ENCODE peak calls at places on chromosomes 11 and 22, in six cellular contexts. F, I, K, G, P and U are unnamed samples.

GRCh38 chr11:11770921-11771484 is 70.8 kb upstream of the USP47 start:
- DNase-seq in I (no peak), F (no peak), P (no peak), G (no peak), K (no peak), U (no peak)

GRCh38 chr11:123475478-123475877 is 45.4 kb downstream of the GRAMD1B start:
- DNase-seq in G (peak), P (no peak), I (peak), F (peak), K (no peak), U (peak)

GRCh38 chr11:17538731-17539130 is 5.5 kb downstream of the USH1C start:
- DNase-seq in G (no peak), I (no peak), K (no peak), F (no peak), P (no peak), U (no peak)

GRCh38 chr11:35138949-35139881 is at the start of gene CD44:
- DNase-seq in I (peak), G (peak), P (peak), F (peak), K (peak), U (peak)

GRCh38 chr11:130369713-130370112 is 55.0 kb upstream of the ZBTB44 start:
- DNase-seq in P (no peak), K (no peak), I (no peak), F (no peak), G (no peak), U (no peak)

GRCh38 chr22:19098157-19098556 is 24.1 kb downstream of the DGCR2 start:
- DNase-seq in F (no peak), G (no peak), P (no peak), I (peak), K (no peak), U (no peak)

GRCh38 chr11:112555491-112556364 is 295.1 kb upstream of the PLET1 start:
- DNase-seq in G (peak), F (peak), K (peak), P (peak), I (peak), U (peak)

GRCh38 chr11:34788642-34789041 is 127.5 kb downstream of the APIP start:
- DNase-seq in G (no peak), P (no peak), K (no peak), I (no peak), F (no peak), U (no peak)

GRCh38 chr11:64848214-64848778 is 3.8 kb upstream of the CDC42BPG start:
- DNase-seq in I (no peak), G (no peak), P (no peak), K (no peak), F (no peak), U (no peak)

GRCh38 chr11:10304495-10305261 is at the start of gene ADM:
- DNase-seq in F (peak), I (peak), G (peak), K (peak), P (peak), U (peak)

GRCh38 chr11:7977251-7977917 is 9.8 kb upstream of the EIF3F start:
- DNase-seq in G (no peak), I (peak), K (no peak), F (peak), P (no peak), U (peak)

GRCh38 chr11:110908401-110909106 is 196.3 kb upstream of the ARHGAP20 start:
- DNase-seq in P (no peak), I (peak), G (no peak), F (peak), K (no peak), U (peak)

GRCh38 chr11:14380947-14381555 is 22.1 kb upstream of the RRAS2 start:
- DNase-seq in F (peak), P (peak), I (peak), G (peak), K (peak), U (peak)

GRCh38 chr11:71305451-71306125 is 53.2 kb upstream of the SHANK2 start:
- DNase-seq in I (no peak), P (peak), G (no peak), K (peak), F (peak), U (no peak)

GRCh38 chr11:88618716-88619462 is 281.4 kb upstream of the CTSC start:
- DNase-seq in F (no peak), I (no peak), P (no peak), G (no peak), K (no peak), U (no peak)

GRCh38 chr22:19352766-19353165 is 61.2 kb upstream of the CLTCL1 start:
- DNase-seq in G (no peak), K (no peak), F (no peak), I (no peak), P (no peak), U (no peak)

GRCh38 chr11:90135016-90135415 is 553 bp downstream of the NAALAD2 start:
- DNase-seq in G (no peak), I (no peak), K (no peak), F (no peak), P (no peak), U (peak)

GRCh38 chr11:74139151-74139918 is 31.5 kb downstream of the C2CD3 start:
- DNase-seq in P (no peak), K (no peak), F (peak), G (no peak), I (peak), U (peak)

GRCh38 chr11:75244052-75244814 is 3.7 kb downstream of the TPBGL start:
- DNase-seq in I (no peak), K (peak), G (no peak), F (no peak), P (no peak), U (no peak)

GRCh38 chr11:34682822-34683221 is 61.9 kb downstream of the EHF start:
- DNase-seq in K (no peak), P (no peak), F (peak), I (peak), G (no peak), U (peak)

GRCh38 chr11:114258696-114259095 is 37.5 kb upstream of the NNMT start:
- DNase-seq in I (no peak), G (no peak), F (no peak), P (no peak), K (no peak), U (no peak)

GRCh38 chr11:20097319-20098221 is 62.7 kb downstream of the DBX1 start:
- DNase-seq in G (no peak), P (no peak), I (peak), F (peak), K (no peak), U (no peak)

GRCh38 chr22:39482768-39483167 is 19.3 kb upstream of the MIEF1 start:
- DNase-seq in G (no peak), F (peak), P (no peak), K (no peak), I (peak), U (no peak)

GRCh38 chr11:34243620-34244493 is 114.0 kb downstream of the ABTB2 start:
- DNase-seq in I (peak), K (no peak), G (no peak), P (no peak), F (peak), U (peak)

GRCh38 chr11:16741473-16741872 is 3.0 kb downstream of the C11orf58 start:
- DNase-seq in P (no peak), K (no peak), I (no peak), G (no peak), F (no peak), U (peak)

GRCh38 chr22:38613588-38613987 is 42.6 kb downstream of the FAM227A start:
- DNase-seq in G (no peak), K (no peak), I (no peak), F (no peak), P (no peak), U (no peak)

GRCh38 chr22:29266564-29267461 is 968 bp downstream of the RHBDD3 start:
- DNase-seq in P (no peak), K (no peak), I (peak), G (no peak), F (peak), U (peak)

GRCh38 chr11:77127674-77127968 is 425 bp upstream of the MYO7A start:
- DNase-seq in F (no peak), I (no peak), K (no peak), G (no peak), P (no peak), U (peak)

GRCh38 chr11:55793321-55793720 is 2.0 kb upstream of the OR5D14 start:
- DNase-seq in F (no peak), G (no peak), K (no peak), I (no peak), P (no peak), U (no peak)

GRCh38 chr22:28142361-28142801 is 223.3 kb upstream of the PITPNB start:
- DNase-seq in I (peak), P (no peak), G (no peak), K (no peak), F (peak), U (peak)

GRCh38 chr22:35596821-35597220 is 20.3 kb downstream of the MB start:
- DNase-seq in I (no peak), G (no peak), P (no peak), K (no peak), F (no peak), U (no peak)

GRCh38 chr22:25112538-25113253 is 87.0 kb upstream of the CRYBB3 start:
- DNase-seq in P (no peak), K (no peak), G (no peak), I (no peak), F (no peak), U (peak)

GRCh38 chr11:65221026-65221425 is 39.3 kb downstream of the CAPN1 start:
- DNase-seq in G (no peak), P (no peak), I (no peak), F (no peak), K (peak), U (no peak)

GRCh38 chr11:118067006-118067405 is 9.9 kb upstream of the TMPRSS4 start:
- DNase-seq in K (no peak), F (no peak), G (no peak), I (no peak), P (no peak), U (peak)

GRCh38 chr22:19103881-19104821 is 18.1 kb downstream of the DGCR2 start:
- DNase-seq in G (no peak), P (no peak), I (peak), F (peak), K (no peak), U (no peak)

GRCh38 chr22:49107961-49108530 is 719.6 kb downstream of the BRD1 start:
- DNase-seq in P (no peak), F (no peak), I (no peak), G (no peak), K (no peak), U (no peak)

GRCh38 chr22:49108636-49109315 is 718.9 kb downstream of the BRD1 start:
- DNase-seq in F (no peak), I (no peak), K (no peak), G (no peak), P (no peak), U (no peak)

GRCh38 chr22:49104434-49104833 is 723.2 kb downstream of the BRD1 start:
- DNase-seq in G (no peak), F (no peak), I (no peak), K (no peak), P (no peak), U (no peak)

GRCh38 chr22:49107561-49107960 is 720.1 kb downstream of the BRD1 start:
- DNase-seq in P (no peak), K (no peak), G (no peak), F (no peak), I (no peak), U (no peak)

GRCh38 chr22:49106136-49106930 is 721.3 kb downstream of the BRD1 start:
- DNase-seq in K (no peak), I (no peak), G (no peak), P (no peak), F (no peak), U (no peak)
- H2BK15ac ChIP-seq in K (no peak), I (no peak), G (no peak), P (no peak), F (no peak), U (no peak)

DNA sequence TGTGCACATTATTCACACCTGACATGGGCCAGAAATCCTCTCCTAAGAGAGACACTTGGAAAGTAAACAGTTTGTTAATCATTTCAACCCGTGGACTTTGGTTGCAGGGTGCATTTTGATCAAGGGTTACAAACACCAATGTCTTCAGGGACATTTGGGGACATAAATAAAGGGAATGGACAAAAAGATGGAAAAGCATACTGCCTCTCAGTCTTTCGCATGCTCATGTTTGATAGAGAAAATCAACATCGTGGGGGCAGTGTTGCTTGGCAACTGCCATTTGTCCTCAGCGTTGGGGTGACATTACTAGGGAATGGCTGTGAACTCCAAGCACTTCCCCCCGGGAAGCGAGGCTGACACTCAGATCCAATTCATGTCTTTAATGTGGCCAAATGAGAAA is 114.7 kb upstream of the OR4B1 start:
- DNase-seq in K (no peak), I (no peak), G (no peak), F (no peak), P (no peak), U (no peak)
- H2BK15ac ChIP-seq in K (no peak), I (no peak), G (no peak), F (no peak), P (no peak), U (no peak)

GRCh38 chr22:20752104-20752741 is 21.7 kb upstream of the SERPIND1 start:
- DNase-seq in F (no peak), I (no peak), K (no peak), G (no peak), P (no peak), U (no peak)

GRCh38 chr22:20749453-20749852 is 24.5 kb upstream of the SERPIND1 start:
- DNase-seq in P (no peak), G (no peak), F (no peak), I (no peak), K (no peak), U (no peak)

GRCh38 chr22:20748820-20749428 is 25.0 kb upstream of the SERPIND1 start:
- DNase-seq in F (no peak), P (no peak), G (no peak), K (no peak), I (peak), U (no peak)

GRCh38 chr22:20751185-20751851 is 22.6 kb upstream of the SERPIND1 start:
- DNase-seq in K (peak), P (peak), F (peak), G (no peak), I (no peak), U (peak)

DNA sequence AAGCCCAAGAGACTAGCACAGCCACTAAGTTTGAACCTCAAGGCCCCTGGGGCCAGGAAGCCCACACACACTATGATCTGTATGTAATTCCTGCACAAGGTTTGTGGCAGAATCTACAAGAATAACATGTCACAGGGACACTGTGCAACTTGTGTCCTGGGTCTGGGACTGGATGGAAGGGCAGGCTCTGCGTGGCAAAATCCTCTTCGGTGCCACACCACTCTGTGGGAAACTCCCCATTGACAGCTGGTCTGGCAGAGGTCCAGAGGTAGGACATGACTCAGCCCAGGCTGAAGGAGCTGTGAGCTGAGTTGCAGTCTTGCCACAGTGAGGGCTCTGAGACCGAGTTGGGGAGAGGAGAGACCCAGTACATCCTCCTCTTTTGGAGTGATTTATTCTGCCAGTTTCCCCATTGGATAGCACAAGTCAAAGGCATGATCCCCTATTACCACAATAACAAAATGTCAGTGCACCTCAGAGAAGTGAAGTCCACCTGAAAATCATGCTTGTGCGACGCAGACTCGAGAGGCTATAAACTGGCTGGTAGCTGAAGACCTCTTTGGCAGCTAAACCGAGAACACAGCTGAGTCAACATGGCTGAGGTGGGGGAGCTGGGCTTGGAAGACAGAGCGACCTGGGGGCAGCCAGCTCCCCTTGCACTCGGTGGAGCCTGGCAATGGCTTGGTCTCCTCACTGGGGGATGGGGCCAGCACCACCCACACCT is 23.3 kb upstream of the SERPIND1 start:
- DNase-seq in F (peak), P (no peak), K (no peak), G (no peak), I (peak), U (no peak)
- H2BK15ac ChIP-seq in F (no peak), P (no peak), K (no peak), G (no peak), I (no peak), U (no peak)

GRCh38 chr22:37274380-37274862 is 7.9 kb upstream of the CYTH4 start:
- DNase-seq in F (no peak), I (no peak), G (no peak), K (no peak), P (no peak), U (no peak)
- H2BK15ac ChIP-seq in F (peak), I (peak), G (peak), K (no peak), P (no peak), U (no peak)

DNA sequence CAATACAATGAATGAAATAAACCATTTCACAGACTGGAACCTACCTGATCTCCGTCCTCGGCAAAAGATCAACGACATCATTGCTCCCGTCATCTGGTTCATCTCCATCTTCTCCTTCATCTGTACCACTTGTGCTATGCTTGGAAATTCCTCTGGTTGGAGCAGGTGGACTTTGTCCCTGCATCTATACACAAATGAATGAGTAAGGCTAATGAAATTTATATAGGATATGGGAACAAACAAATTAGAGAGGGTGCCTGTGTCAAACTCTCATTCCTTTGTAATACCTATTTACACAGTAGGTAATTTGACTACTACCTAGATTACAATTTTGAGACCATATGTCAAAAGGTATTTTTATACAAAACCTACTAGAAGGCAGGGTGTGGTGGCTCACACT is 59.4 kb downstream of the F2 start:
- DNase-seq in F (no peak), K (no peak), I (no peak), P (no peak), G (no peak), U (no peak)
- H2BK15ac ChIP-seq in F (no peak), K (no peak), I (no peak), P (no peak), G (no peak), U (no peak)